ENCODE peak calls at places on chromosomes 12 and 14, in six cellular contexts. O is left cardiac atrium; S is stimulated activated CD4-positive, alpha-beta T cell treated with anti-CD3 and anti-CD28 coated beads, Interleukin-12 subunit alpha, Interleukin-12 subunit beta, amount 100 ng/mL, for 4 hours; A is AML-193; J is right lobe of liver; C is activated CD4-positive, alpha-beta T cell treated with anti-CD3 and anti-CD28 coated beads, Interleukin-2, amount 50 U/mL, for 4 hours. N is an unnamed sample.

GRCh38 chr12:68240975-68241374 is 12.4 kb downstream of the IL22 start:
- DNase-seq in C (peak), O (no peak), A (no peak), S (peak), J (peak), N (no peak)

GRCh38 chr14:99136047-99136400 is 136.0 kb downstream of the BCL11B start:
- DNase-seq in C (no peak), S (no peak), A (no peak), O (no peak), J (no peak), N (no peak)

GRCh38 chr14:106586098-106586704 is 1059.8 kb downstream of the TMEM121 start:
- DNase-seq in C (peak), J (no peak), O (peak), A (peak), S (peak), N (peak)

GRCh38 chr12:116443706-116444589 is 115.2 kb upstream of the MAP1LC3B2 start:
- DNase-seq in O (no peak), J (no peak), A (peak), C (no peak), S (no peak), N (no peak)

GRCh38 chr14:103527408-103528157 is 1.4 kb upstream of the TRMT61A start:
- DNase-seq in O (no peak), C (no peak), J (no peak), A (no peak), S (no peak), N (no peak)

GRCh38 chr12:117313906-117314305 is 47.5 kb downstream of the NOS1 start:
- DNase-seq in J (no peak), O (no peak), S (no peak), A (no peak), C (no peak), N (no peak)

GRCh38 chr14:68502196-68502595 is 290.7 kb downstream of the ZFP36L1 start:
- DNase-seq in A (no peak), C (no peak), S (no peak), O (no peak), J (no peak), N (no peak)

GRCh38 chr14:76407449-76408150 is 31.7 kb downstream of the ESRRB start:
- DNase-seq in O (no peak), J (no peak), A (no peak), C (no peak), S (no peak), N (no peak)

GRCh38 chr14:94330432-94330831 is 7.3 kb upstream of the SERPINA6 start:
- DNase-seq in C (no peak), A (no peak), O (no peak), S (no peak), J (no peak), N (no peak)

GRCh38 chr14:102696332-102696731 is 80.9 kb upstream of the TRAF3 start:
- DNase-seq in S (no peak), A (no peak), C (no peak), O (no peak), J (no peak), N (no peak)

GRCh38 chr12:26636710-26637328 is 196.2 kb downstream of the ITPR2 start:
- DNase-seq in S (no peak), O (no peak), A (no peak), J (peak), C (no peak), N (no peak)

GRCh38 chr12:116033765-116034164 is 243.7 kb downstream of the MED13L start:
- DNase-seq in O (no peak), J (no peak), A (no peak), S (no peak), C (no peak), N (no peak)